ENCODE peak calls at places on chromosome 16, in six cellular contexts. E is IMR-90, D is H9, I is mesendoderm, U is neuronal stem cell, C is H1. Q is an unnamed sample.

GRCh38 chr16:81780350-81780749 is 1.3 kb downstream of the PLCG2 start:
- DNase-seq in U (no peak), E (no peak), I (no peak), C (no peak), D (no peak), Q (no peak)

GRCh38 chr16:11389631-11390565 is 44.6 kb downstream of the RMI2 start:
- DNase-seq in U (no peak), D (no peak), C (no peak), I (no peak), E (no peak), Q (no peak)

GRCh38 chr16:73057369-73058210 is 9.7 kb upstream of the ZFHX3 start:
- DNase-seq in U (peak), D (no peak), I (no peak), E (no peak), C (peak), Q (peak)

GRCh38 chr16:11112723-11113348 is 143.2 kb downstream of the SOCS1 start:
- DNase-seq in C (no peak), D (no peak), E (no peak), U (no peak), I (no peak), Q (no peak)

GRCh38 chr16:76816475-76816874 is 374.5 kb upstream of the MON1B start:
- DNase-seq in U (no peak), E (no peak), I (no peak), C (no peak), D (no peak), Q (no peak)

GRCh38 chr16:12489362-12489761 is 314.3 kb downstream of the CPPED1 start:
- DNase-seq in D (no peak), E (no peak), C (no peak), U (no peak), I (no peak), Q (no peak)

GRCh38 chr16:12573730-12574383 is 229.8 kb downstream of the CPPED1 start:
- DNase-seq in D (peak), C (peak), E (no peak), U (peak), I (peak), Q (peak)

GRCh38 chr16:50547340-50547865 is 793 bp upstream of the NKD1 start:
- DNase-seq in U (peak), C (peak), D (peak), I (peak), E (no peak), Q (no peak)

GRCh38 chr16:48558269-48558915 is 51.6 kb downstream of the N4BP1 start:
- DNase-seq in I (peak), E (peak), C (no peak), U (no peak), D (no peak), Q (peak)

GRCh38 chr16:4410335-4411075 is 5.9 kb downstream of the CORO7 start:
- DNase-seq in U (no peak), D (no peak), C (no peak), E (peak), I (no peak), Q (peak)

GRCh38 chr16:50202926-50203624 is 50.0 kb downstream of the TENT4B start:
- DNase-seq in C (no peak), I (peak), U (no peak), D (no peak), E (peak), Q (peak)

GRCh38 chr16:20611975-20612471 is 35.9 kb upstream of the ACSM2B start:
- DNase-seq in C (no peak), U (no peak), I (no peak), D (no peak), E (no peak), Q (no peak)

GRCh38 chr16:8572919-8573724 is 17.2 kb downstream of the TMEM114 start:
- DNase-seq in U (no peak), E (peak), C (peak), D (peak), I (peak), Q (peak)

GRCh38 chr16:88804552-88805339 is 1.2 kb downstream of the CDT1 start:
- DNase-seq in C (no peak), I (peak), U (no peak), E (no peak), D (peak), Q (no peak)

GRCh38 chr16:23254338-23254737 is 47.8 kb upstream of the SCNN1B start:
- DNase-seq in E (peak), U (no peak), D (no peak), I (peak), C (no peak), Q (no peak)

GRCh38 chr16:17261197-17261858 is 209.4 kb downstream of the XYLT1 start:
- DNase-seq in C (no peak), I (peak), U (no peak), E (no peak), D (no peak), Q (no peak)

GRCh38 chr16:70577256-70577698 is 53.7 kb downstream of the SF3B3 start:
- DNase-seq in E (peak), U (no peak), C (peak), I (no peak), D (no peak), Q (peak)

GRCh38 chr16:3640632-3641501 is 13.6 kb upstream of the DNASE1 start:
- DNase-seq in I (no peak), U (no peak), C (peak), D (no peak), E (no peak), Q (no peak)

GRCh38 chr16:68235882-68236803 is at the start of gene ESRP2:
- DNase-seq in C (peak), U (no peak), E (no peak), I (peak), D (peak), Q (no peak)

GRCh38 chr16:9602201-9602600 is 510.8 kb downstream of the HAPSTR1 start:
- DNase-seq in U (no peak), E (no peak), D (no peak), C (no peak), I (peak), Q (no peak)
- H3K18ac ChIP-seq in U (no peak), E (no peak), D (no peak), C (no peak), I (no peak), Q (no peak)

GRCh38 chr16:87322833-87323726 is 5.9 kb upstream of the C16orf95 start:
- DNase-seq in E (no peak), U (no peak), I (no peak), D (no peak), C (no peak), Q (no peak)

GRCh38 chr16:87322360-87322759 is 5.2 kb upstream of the C16orf95 start:
- DNase-seq in D (no peak), U (no peak), C (no peak), E (no peak), I (no peak), Q (no peak)

GRCh38 chr16:87319997-87320491 is 2.9 kb upstream of the C16orf95 start:
- DNase-seq in E (no peak), D (no peak), U (no peak), C (no peak), I (no peak), Q (no peak)

GRCh38 chr16:87320510-87321227 is 3.5 kb upstream of the C16orf95 start:
- DNase-seq in E (no peak), D (no peak), I (no peak), U (no peak), C (no peak), Q (no peak)

GRCh38 chr16:87321336-87322107 is 4.3 kb upstream of the C16orf95 start:
- DNase-seq in I (no peak), U (no peak), C (no peak), D (no peak), E (no peak), Q (no peak)
- H3K18ac ChIP-seq in I (no peak), U (no peak), C (no peak), D (no peak), E (no peak), Q (no peak)

GRCh38 chr16:77838597-77839255 is 50.4 kb downstream of the VAT1L start:
- DNase-seq in D (no peak), E (peak), I (no peak), U (no peak), C (no peak), Q (peak)
- H3K18ac ChIP-seq in D (no peak), E (peak), I (no peak), U (no peak), C (no peak), Q (peak)

GRCh38 chr16:85664580-85665372 is 24.0 kb downstream of the GINS2 start:
- DNase-seq in U (no peak), E (no peak), C (no peak), D (no peak), I (no peak), Q (no peak)
- H3K18ac ChIP-seq in U (no peak), E (no peak), C (no peak), D (no peak), I (no peak), Q (no peak)

GRCh38 chr16:69338557-69339288 is 641 bp downstream of the COG8 start:
- DNase-seq in U (no peak), D (no peak), E (no peak), I (no peak), C (no peak), Q (no peak)
- H3K18ac ChIP-seq in U (peak), D (peak), E (no peak), I (peak), C (no peak), Q (peak)

GRCh38 chr16:67150058-67150832 is 553 bp downstream of the B3GNT9 start:
- DNase-seq in D (peak), U (no peak), E (peak), C (peak), I (peak), Q (peak)
- H3K18ac ChIP-seq in D (peak), U (peak), E (peak), C (peak), I (peak), Q (peak)

GRCh38 chr16:1472974-1473373 is 1.9 kb downstream of the CLCN7 start:
- DNase-seq in E (no peak), D (no peak), C (no peak), I (no peak), U (no peak), Q (no peak)

GRCh38 chr16:1474047-1474446 is 781 bp downstream of the CLCN7 start:
- DNase-seq in E (no peak), C (no peak), I (peak), D (no peak), U (no peak), Q (no peak)

GRCh38 chr16:1474471-1474795 is 395 bp downstream of the CLCN7 start:
- DNase-seq in E (no peak), D (no peak), C (no peak), U (no peak), I (no peak), Q (no peak)

GRCh38 chr16:1475552-1476114 is 805 bp upstream of the CLCN7 start:
- DNase-seq in E (no peak), U (no peak), C (no peak), D (no peak), I (no peak), Q (no peak)

GRCh38 chr16:1474796-1475551 is at the start of gene CLCN7:
- DNase-seq in C (peak), I (peak), E (peak), D (peak), U (peak), Q (peak)
- H3K18ac ChIP-seq in C (peak), I (peak), E (no peak), D (peak), U (peak), Q (peak)

GRCh38 chr16:2211923-2212347 is 1.3 kb upstream of the BRICD5 start:
- DNase-seq in E (no peak), I (no peak), D (no peak), C (no peak), U (no peak), Q (no peak)
- H3K18ac ChIP-seq in E (no peak), I (no peak), D (no peak), C (no peak), U (no peak), Q (no peak)

Q was measured in mesenchymal stem cell.